ENCODE peak calls at places on chromosomes 7 and 10, in four cellular contexts. J is SK-N-SH, O is HCT116, N is K562. E is an unnamed sample.

GRCh38 chr7:101804642-101805401 is 12.6 kb upstream of the CUX1 start:
- DNase-seq in J (no peak), O (peak), N (peak), E (peak)

GRCh38 chr7:5750026-5750425 is 31.4 kb downstream of the RNF216 start:
- DNase-seq in J (no peak), O (no peak), N (no peak), E (peak)

GRCh38 chr7:20228654-20229053 is 11.5 kb upstream of the MACC1 start:
- DNase-seq in J (no peak), O (no peak), N (no peak), E (peak)

GRCh38 chr10:75397571-75397921 is 4.0 kb downstream of the ZNF503 start:
- DNase-seq in J (no peak), O (no peak), N (no peak), E (no peak)

GRCh38 chr7:87567052-87567451 is 33.6 kb downstream of the ABCB1 start:
- DNase-seq in J (no peak), O (no peak), N (no peak), E (no peak)

GRCh38 chr7:23474098-23474828 is 4.0 kb upstream of the IGF2BP3 start:
- DNase-seq in J (peak), O (peak), N (peak), E (no peak)

GRCh38 chr7:54780490-54780889 is 21.5 kb upstream of the SEC61G start:
- DNase-seq in J (no peak), O (no peak), N (no peak), E (no peak)

GRCh38 chr7:31747553-31747952 is 60.5 kb downstream of the PPP1R17 start:
- DNase-seq in J (no peak), O (no peak), N (peak), E (no peak)

GRCh38 chr7:28178537-28178936 is 2.1 kb downstream of the JAZF1 start:
- DNase-seq in J (no peak), O (no peak), N (no peak), E (no peak)

GRCh38 chr7:142337406-142338001 is 79.6 kb upstream of the PRSS58 start:
- DNase-seq in J (no peak), O (no peak), N (no peak), E (no peak)

GRCh38 chr7:94843553-94843952 is 63.8 kb upstream of the PPP1R9A start:
- DNase-seq in J (no peak), O (no peak), N (no peak), E (no peak)

GRCh38 chr7:22723171-22723601 is 3.8 kb upstream of the IL6 start:
- DNase-seq in J (no peak), O (no peak), N (no peak), E (no peak)

GRCh38 chr7:13577566-13578145 is 411.8 kb downstream of the ETV1 start:
- DNase-seq in J (no peak), O (no peak), N (no peak), E (no peak)

GRCh38 chr10:86363184-86363832 is 3.3 kb downstream of the GRID1 start:
- DNase-seq in J (no peak), O (no peak), N (peak), E (peak)

GRCh38 chr7:91239171-91239604 is 25.0 kb upstream of the FZD1 start:
- DNase-seq in J (no peak), O (no peak), N (no peak), E (no peak)

GRCh38 chr10:93319855-93320254 is 162.3 kb downstream of the MYOF start:
- DNase-seq in J (peak), O (no peak), N (no peak), E (no peak)

GRCh38 chr10:22086730-22087364 is 83.3 kb upstream of the DNAJC1 start:
- DNase-seq in J (peak), O (peak), N (peak), E (peak)

GRCh38 chr10:132249824-132250375 is 57.9 kb downstream of the STK32C start:
- DNase-seq in J (no peak), O (no peak), N (no peak), E (no peak)

GRCh38 chr10:44988957-44989620 is 10.5 kb upstream of the DEPP1 start:
- DNase-seq in J (no peak), O (no peak), N (no peak), E (no peak)

GRCh38 chr7:31488562-31489203 is 25.2 kb upstream of the ITPRID1 start:
- DNase-seq in J (peak), O (peak), N (peak), E (peak)

GRCh38 chr7:75024922-75025321 is 48.7 kb downstream of the RCC1L start:
- DNase-seq in J (no peak), O (no peak), N (no peak), E (no peak)

GRCh38 chr10:110876788-110877187 is 5.1 kb downstream of the PDCD4 start:
- DNase-seq in J (no peak), O (no peak), N (no peak), E (no peak)

GRCh38 chr10:126092806-126093205 is 196.4 kb downstream of the FANK1 start:
- DNase-seq in J (no peak), O (no peak), N (no peak), E (no peak)

GRCh38 chr10:47339759-47340612 is 8.2 kb upstream of the RBP3 start:
- DNase-seq in J (no peak), O (no peak), N (no peak), E (no peak)

GRCh38 chr10:8445353-8445752 is 390.9 kb downstream of the GATA3 start:
- DNase-seq in J (peak), O (no peak), N (no peak), E (no peak)

GRCh38 chr7:144508702-144509101 is 105.2 kb upstream of the NOBOX start:
- DNase-seq in J (no peak), O (no peak), N (no peak), E (no peak)

GRCh38 chr7:116500071-116500853 is 724 bp downstream of the CAV2 start:
- DNase-seq in J (peak), O (no peak), N (peak), E (no peak)

GRCh38 chr10:129328531-129328930 is 138.5 kb upstream of the MGMT start:
- DNase-seq in J (no peak), O (no peak), N (no peak), E (no peak)

GRCh38 chr7:129951076-129952011 is 1.4 kb downstream of the UBE2H start:
- DNase-seq in J (peak), O (no peak), N (peak), E (no peak)

GRCh38 chr10:43647576-43647975 is 1.1 kb downstream of the ZNF32 start:
- DNase-seq in J (no peak), O (no peak), N (no peak), E (no peak)

GRCh38 chr10:43648392-43649148 is at the start of gene ZNF32:
- DNase-seq in J (peak), O (peak), N (peak), E (peak)

GRCh38 chr10:43645866-43646265 is 2.8 kb downstream of the ZNF32 start:
- DNase-seq in J (no peak), O (no peak), N (no peak), E (no peak)

GRCh38 chr10:43648083-43648391 is 644 bp downstream of the ZNF32 start:
- DNase-seq in J (no peak), O (no peak), N (peak), E (no peak)

DNA sequence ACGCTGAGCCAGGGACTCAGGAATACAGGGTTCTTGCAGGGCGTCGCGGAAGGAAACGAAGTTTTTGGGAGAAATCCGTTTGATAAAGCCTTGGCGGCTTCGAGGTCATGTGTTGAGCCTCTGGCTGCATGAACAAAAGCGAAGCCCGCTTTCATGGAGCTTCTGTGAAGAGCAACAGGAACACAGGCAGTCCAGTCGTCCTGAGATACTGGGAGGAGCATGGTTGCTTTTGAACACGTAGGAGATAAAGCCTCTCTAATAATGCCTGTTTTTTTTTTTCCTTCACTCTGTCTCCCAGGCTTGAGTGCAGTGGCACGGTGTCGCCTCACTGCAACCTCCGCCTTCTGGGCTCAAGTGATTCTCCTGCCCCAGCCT is 455 bp upstream of the ZNF32 start:
- DNase-seq in J (no peak), O (no peak), N (no peak), E (no peak)
- TF ChIP-seq JUND in J (no peak), O (no peak), N (no peak), E (no peak)

DNA sequence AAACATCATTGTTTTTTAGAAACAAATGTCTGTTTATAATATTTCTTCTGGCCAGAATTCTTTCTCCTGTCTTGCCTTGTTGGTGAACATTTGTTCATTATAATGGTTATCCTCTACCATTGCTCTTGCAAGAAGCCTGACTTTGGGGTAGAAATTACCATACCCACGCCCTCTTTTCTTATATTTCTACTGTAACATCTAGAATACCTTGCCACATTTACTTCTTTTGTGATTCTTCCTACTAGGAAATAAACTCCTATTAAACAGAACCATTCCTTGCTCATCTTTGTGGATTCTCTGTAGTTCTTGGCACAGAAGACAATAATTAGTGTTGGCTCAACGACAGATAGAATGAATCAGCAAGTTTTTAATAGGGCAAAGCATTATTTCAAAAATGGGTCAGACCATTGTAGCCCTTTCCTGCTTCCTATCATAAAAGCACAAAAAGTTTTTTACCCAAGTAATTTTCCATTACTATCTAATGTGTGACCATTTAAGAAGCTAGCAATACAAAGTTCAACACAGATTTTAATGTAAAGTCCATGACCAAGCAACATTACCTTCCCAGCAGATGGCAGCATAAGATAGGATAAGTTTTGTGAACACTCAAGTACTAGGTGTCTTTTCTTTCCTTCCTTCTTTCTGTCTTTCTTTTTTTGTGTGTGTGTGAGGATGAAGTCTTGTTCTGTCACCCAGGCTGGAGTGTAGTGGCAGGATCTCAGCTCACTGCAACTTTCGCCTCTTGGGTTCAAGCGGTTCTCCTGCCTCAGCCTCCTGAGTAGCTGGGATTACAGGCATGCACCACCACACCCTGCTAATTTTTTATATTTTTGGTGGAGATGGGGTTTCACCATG is 270.4 kb downstream of the HGF start:
- DNase-seq in J (peak), O (peak), N (peak), E (peak)
- TF ChIP-seq JUND in J (no peak), O (no peak), N (no peak), E (no peak)

DNA sequence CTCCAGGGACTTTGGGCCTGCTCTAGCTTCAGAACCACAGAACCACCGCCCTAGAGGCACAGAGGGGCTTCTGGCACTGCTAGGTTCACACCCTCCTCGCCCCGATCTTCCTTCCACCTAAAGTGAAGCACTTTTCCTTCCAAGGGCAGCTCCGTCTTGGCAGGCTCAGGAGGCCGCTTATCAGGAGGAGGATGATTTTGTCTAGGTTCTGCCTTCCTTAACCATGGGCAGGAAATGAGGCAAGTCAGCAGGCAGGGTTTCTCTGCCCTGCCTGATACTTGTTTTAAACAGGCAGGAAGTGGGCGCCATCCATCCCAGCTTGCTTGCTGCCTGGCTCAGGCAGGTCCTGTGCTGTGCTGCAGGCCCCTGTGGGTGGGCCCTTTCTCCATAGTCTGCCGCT is 8.3 kb upstream of the ATP6V0E2 start:
- DNase-seq in J (no peak), O (no peak), N (no peak), E (no peak)
- TF ChIP-seq JUND in J (no peak), O (no peak), N (no peak), E (no peak)

DNA sequence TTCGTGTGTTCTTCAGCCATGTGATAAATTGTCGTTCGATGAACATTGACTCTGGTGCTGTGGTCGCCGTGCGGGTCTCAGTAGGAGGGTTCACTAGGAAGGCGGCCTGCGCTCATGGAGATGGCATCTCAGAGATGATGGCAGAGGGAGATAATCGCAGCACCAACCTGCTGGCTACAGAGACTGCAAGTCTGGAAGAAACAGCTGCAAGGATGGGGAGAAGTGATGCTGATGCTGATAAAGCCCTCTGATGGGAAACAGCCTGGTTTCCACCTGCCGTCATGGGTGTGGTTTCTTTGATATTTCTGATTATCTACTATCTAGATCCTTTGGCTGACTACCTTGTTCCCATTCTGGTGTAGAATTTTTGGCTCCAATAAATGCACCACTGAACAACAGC is 130.5 kb upstream of the ANKRD30A start:
- DNase-seq in J (no peak), O (no peak), N (no peak), E (no peak)
- TF ChIP-seq JUND in J (no peak), O (no peak), N (no peak), E (no peak)

DNA sequence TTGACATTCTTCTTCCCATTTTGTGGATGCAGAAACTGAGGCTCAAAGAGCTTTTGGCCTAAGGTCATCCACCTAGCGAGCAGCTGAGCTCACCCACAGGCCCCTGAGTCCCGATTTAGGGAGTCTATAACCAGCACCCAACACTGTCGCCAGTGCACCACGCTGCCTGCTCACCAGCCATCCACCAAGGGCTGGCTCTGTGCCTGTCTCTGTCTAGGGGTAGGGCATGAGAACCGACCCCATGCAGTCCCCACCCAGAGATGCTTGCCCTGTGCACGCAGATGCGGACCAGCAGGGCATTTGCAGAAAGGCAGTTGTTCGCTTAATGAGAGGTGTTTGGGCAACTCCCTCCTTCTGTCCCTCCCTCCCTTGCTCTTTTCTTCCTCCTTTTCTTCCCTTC is 97.2 kb downstream of the GRK5 start:
- DNase-seq in J (no peak), O (no peak), N (no peak), E (no peak)
- TF ChIP-seq JUND in J (no peak), O (no peak), N (no peak), E (no peak)